ENCODE peak calls at places on chromosome 20, in nine cellular contexts. D is MV-4-11; F is HuH-7.5; U is stimulated activated naive CD8-positive, alpha-beta T cell treated with anti-CD3 and anti-CD28 coated beads, Interleukin-15, Interleukin-2, amounts not matched to agents 100 U/mL and 50 U/mL, for 24 hours; J is OCI-LY7; O is psoas muscle; W is foreskin melanocyte; B is HCEC 1CT; R is fibroblast of pulmonary artery. P is an unnamed sample.
A peak's percentile ranks its signal among the peaks of the same experiment; 100 is the strongest.

GRCh38 chr20:53643031-53643832 is 49.6 kb upstream of the ZNF217 start:
- DNase-seq in R (peak; percentile 83), J (peak; percentile 80), D (peak; percentile 96), W (no peak), U (peak; percentile 58), O (no peak), B (peak; percentile 82), F (no peak), P (no peak)

GRCh38 chr20:59624401-59624800 is 20.1 kb downstream of the PHACTR3 start:
- DNase-seq in W (no peak), D (no peak), R (no peak), F (no peak), U (no peak), J (no peak), O (no peak), B (no peak), P (no peak)

GRCh38 chr20:21166801-21167200 is 40.9 kb downstream of the KIZ start:
- DNase-seq in W (peak; percentile 35), U (no peak), O (no peak), R (no peak), D (peak; percentile 94), J (peak; percentile 49), F (no peak), B (no peak), P (no peak)

GRCh38 chr20:63309261-63310071 is 16.5 kb downstream of the COL20A1 start:
- DNase-seq in B (no peak), O (no peak), F (peak; percentile 88), D (no peak), W (no peak), J (peak; percentile 10), U (peak; percentile 40), R (peak; percentile 42), P (peak; percentile 63)

GRCh38 chr20:50259705-50260479 is 69.3 kb downstream of the CEBPB start:
- DNase-seq in F (no peak), J (no peak), W (no peak), O (peak; percentile 76), R (no peak), B (no peak), U (no peak), D (no peak), P (no peak)

GRCh38 chr20:32018269-32019155 is 8.3 kb downstream of the CCM2L start:
- DNase-seq in R (no peak), J (peak; percentile 60), D (no peak), W (no peak), B (no peak), F (peak; percentile 96), O (no peak), U (peak; percentile 64), P (peak; percentile 78)

GRCh38 chr20:8901237-8902025 is 167.5 kb upstream of the PLCB4 start:
- DNase-seq in R (no peak), B (peak; percentile 23), W (no peak), U (no peak), J (no peak), O (peak; percentile 61), D (no peak), F (no peak), P (no peak)

GRCh38 chr20:40961686-40962640 is 66.7 kb upstream of the TOP1 start:
- DNase-seq in F (no peak), O (no peak), D (peak; percentile 63), R (peak; percentile 11), U (no peak), J (no peak), B (no peak), W (peak; percentile 99), P (no peak)

GRCh38 chr20:25277051-25277801 is 29.3 kb downstream of the PYGB start:
- DNase-seq in B (no peak), W (no peak), U (no peak), O (peak; percentile 39), J (no peak), R (no peak), F (no peak), D (no peak), P (no peak)

GRCh38 chr20:4726710-4727391 is 5.1 kb downstream of the PRND start:
- DNase-seq in J (peak; percentile 16), O (no peak), U (peak; percentile 22), F (no peak), R (peak; percentile 49), W (peak; percentile 53), D (peak; percentile 62), B (peak; percentile 76), P (no peak)

GRCh38 chr20:62839261-62839660 is 22.4 kb downstream of the TCFL5 start:
- DNase-seq in D (no peak), F (no peak), U (no peak), J (no peak), R (no peak), B (no peak), W (no peak), O (no peak), P (no peak)

GRCh38 chr20:4913147-4913546 is 88.2 kb downstream of the SLC23A2 start:
- DNase-seq in D (no peak), B (no peak), R (no peak), J (no peak), O (no peak), W (no peak), U (no peak), F (no peak), P (no peak)

GRCh38 chr20:45489083-45489531 is 19.6 kb downstream of the WFDC2 start:
- DNase-seq in J (no peak), D (no peak), F (no peak), B (peak; percentile 30), O (no peak), U (no peak), R (no peak), W (no peak), P (no peak)

GRCh38 chr20:44642203-44643153 is 9.0 kb downstream of the ADA start:
- DNase-seq in R (peak; percentile 97), W (peak; percentile 68), O (peak; percentile 81), J (peak; percentile 65), D (peak; percentile 85), U (peak; percentile 54), B (peak; percentile 89), F (peak; percentile 50), P (peak; percentile 57)

GRCh38 chr20:58692579-58693225 is at the start of gene NPEPL1:
- DNase-seq in D (peak; percentile 38), B (peak; percentile 77), U (peak; percentile 78), F (peak; percentile 98), J (peak; percentile 67), O (peak; percentile 83), W (peak; percentile 52), R (peak; percentile 72), P (peak; percentile 85)

GRCh38 chr20:43452404-43453126 is 5.1 kb upstream of the SRSF6 start:
- DNase-seq in B (no peak), W (no peak), R (no peak), U (no peak), J (no peak), F (no peak), D (no peak), O (no peak), P (no peak)

GRCh38 chr20:60053125-60053812 is 95.0 kb downstream of the CDH26 start:
- DNase-seq in J (no peak), D (peak; percentile 68), U (no peak), R (no peak), F (no peak), O (no peak), B (no peak), W (no peak), P (no peak)

GRCh38 chr20:57695012-57695411 is 14.8 kb downstream of the PMEPA1 start:
- DNase-seq in W (no peak), U (no peak), D (no peak), J (no peak), O (no peak), F (no peak), B (no peak), R (no peak), P (no peak)

GRCh38 chr20:58160451-58161051 is 67.9 kb downstream of the ANKRD60 start:
- DNase-seq in R (no peak), D (no peak), U (no peak), W (no peak), O (no peak), B (no peak), J (no peak), F (no peak), P (no peak)

GRCh38 chr20:4720977-4721349 is 746 bp upstream of the PRND start:
- DNase-seq in D (no peak), R (no peak), F (no peak), B (no peak), O (no peak), J (no peak), W (no peak), U (no peak), P (no peak)

GRCh38 chr20:37541326-37541725 is 13.7 kb upstream of the BLCAP start:
- DNase-seq in F (no peak), D (no peak), J (no peak), R (no peak), U (no peak), B (no peak), O (no peak), W (no peak), P (no peak)

GRCh38 chr20:20237093-20237959 is 130.6 kb upstream of the INSM1 start:
- DNase-seq in D (peak; percentile 42), F (peak; percentile 82), U (peak; percentile 25), W (peak; percentile 29), R (peak; percentile 47), B (peak; percentile 20), O (peak; percentile 52), J (peak; percentile 41), P (peak; percentile 53)

GRCh38 chr20:4813076-4813838 is 91.5 kb downstream of the PRND start:
- DNase-seq in F (no peak), W (no peak), R (peak; percentile 17), B (no peak), O (no peak), D (peak; percentile 84), U (peak; percentile 46), J (peak; percentile 87), P (no peak)

GRCh38 chr20:62167474-62167873 is 15.4 kb upstream of the MTG2 start:
- DNase-seq in J (no peak), W (no peak), B (no peak), U (no peak), D (no peak), O (peak; percentile 44), F (no peak), R (no peak), P (no peak)

GRCh38 chr20:4471221-4471620 is 250.5 kb upstream of the PRND start:
- DNase-seq in D (no peak), W (no peak), U (no peak), B (peak; percentile 20), J (no peak), F (no peak), O (no peak), R (no peak), P (no peak)

GRCh38 chr20:8807480-8808179 is 261.3 kb upstream of the PLCB4 start:
- DNase-seq in O (no peak), B (no peak), F (no peak), J (no peak), R (no peak), D (no peak), W (no peak), U (no peak), P (no peak)

GRCh38 chr20:63095718-63096654 is 89.2 kb upstream of the BHLHE23 start:
- DNase-seq in W (no peak), J (no peak), U (no peak), F (no peak), D (no peak), O (peak; percentile 24), B (no peak), R (no peak), P (no peak)

GRCh38 chr20:53706008-53706481 is 112.4 kb upstream of the ZNF217 start:
- DNase-seq in R (peak; percentile 35), J (no peak), U (no peak), W (no peak), D (peak; percentile 29), O (no peak), F (no peak), B (peak; percentile 26), P (no peak)

P was measured in endothelial cell.